ENCODE peak calls at places on chromosomes 11 and 22, in five cellular contexts. Y is HCT116, T is fibroblast of lung, K is GM23248, F is PC-3. U is an unnamed sample.
A peak's percentile ranks its signal among the peaks of the same experiment; 100 is the strongest.

GRCh38 chr11:75508051-75508561 is 17.6 kb downstream of the GDPD5 start:
- DNase-seq in Y (no peak), T (no peak), K (no peak), F (no peak), U (no peak)

GRCh38 chr22:35622132-35622913 is 5.2 kb upstream of the MB start:
- DNase-seq in Y (no peak), T (no peak), K (no peak), F (peak; percentile 92), U (no peak)

GRCh38 chr11:100830295-100830694 is 143.2 kb downstream of the ARHGAP42 start:
- DNase-seq in Y (no peak), T (peak; percentile 57), K (no peak), F (no peak), U (no peak)

GRCh38 chr11:12007769-12008737 is at the start of gene DKK3:
- DNase-seq in Y (no peak), T (peak; percentile 52), K (peak; percentile 47), F (no peak), U (no peak)

GRCh38 chr11:94322501-94322900 is 18.1 kb downstream of the IZUMO1R start:
- DNase-seq in Y (no peak), T (no peak), K (no peak), F (no peak), U (no peak)

GRCh38 chr11:66843776-66844495 is 695 bp downstream of the RCE1 start:
- DNase-seq in Y (no peak), T (no peak), K (peak; percentile 43), F (no peak), U (no peak)

GRCh38 chr11:89420981-89421380 is 70.2 kb downstream of the NOX4 start:
- DNase-seq in Y (no peak), T (no peak), K (no peak), F (no peak), U (no peak)

GRCh38 chr11:132556316-132556715 is 976.0 kb downstream of the OPCML start:
- DNase-seq in Y (no peak), T (no peak), K (no peak), F (no peak), U (no peak)

GRCh38 chr22:23762866-23763578 is at the start of gene C22orf15:
- DNase-seq in Y (no peak), T (peak; percentile 47), K (peak; percentile 49), F (no peak), U (no peak)

GRCh38 chr11:112374486-112375140 is 114.0 kb upstream of the PLET1 start:
- DNase-seq in Y (no peak), T (no peak), K (no peak), F (no peak), U (no peak)

GRCh38 chr11:50102916-50103315 is 70.2 kb downstream of the OR4C45 start:
- DNase-seq in Y (no peak), T (no peak), K (no peak), F (no peak), U (no peak)

GRCh38 chr22:39244496-39245129 is at the start of gene PDGFB:
- DNase-seq in Y (no peak), T (no peak), K (peak; percentile 35), F (peak; percentile 62), U (no peak)

GRCh38 chr11:68664906-68665305 is 19.4 kb upstream of the GAL start:
- DNase-seq in Y (no peak), T (no peak), K (no peak), F (no peak), U (no peak)

GRCh38 chr11:66124564-66124963 is 54.5 kb downstream of the PACS1 start:
- DNase-seq in Y (no peak), T (peak; percentile 70), K (peak; percentile 88), F (peak; percentile 70), U (no peak)

DNA sequence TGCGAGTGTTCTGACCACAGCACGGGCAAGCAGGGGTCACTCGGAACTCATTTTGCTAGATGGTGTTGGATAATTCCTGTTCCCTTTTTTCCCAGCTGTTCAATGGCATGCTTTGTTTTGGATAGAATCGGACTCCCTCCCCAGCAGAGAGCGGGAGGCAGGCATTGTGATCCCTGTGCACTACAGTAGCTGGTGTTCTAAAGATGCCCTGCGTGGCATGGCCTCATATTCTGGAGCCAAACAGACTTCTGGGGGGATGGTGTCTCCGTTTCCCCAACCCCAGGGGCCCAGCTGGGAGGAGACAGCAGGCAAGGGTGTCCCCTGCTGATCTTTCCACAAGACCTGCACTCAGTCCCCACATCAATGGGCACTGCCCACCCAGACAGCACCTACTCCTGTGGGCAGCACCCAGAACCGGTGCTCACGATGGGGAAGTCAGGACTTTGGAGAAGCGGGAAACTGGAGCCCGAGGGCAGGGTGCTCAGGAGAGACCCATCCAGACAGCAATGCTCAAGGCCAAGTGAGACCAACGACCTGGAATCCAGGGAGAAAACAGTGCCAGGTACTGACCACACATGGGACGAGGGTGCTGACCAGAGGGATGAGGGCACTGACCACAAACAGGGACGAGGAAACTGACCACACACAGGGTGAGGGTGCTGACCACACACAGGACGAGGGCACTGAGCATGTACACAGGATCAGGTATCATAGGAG is 934.9 kb downstream of the BRD1 start:
- DNase-seq in Y (no peak), T (no peak), K (no peak), F (no peak), U (no peak)
- H3K9me3 ChIP-seq in Y (no peaks in the 10 kb centered on the region), T (no peaks in the 10 kb centered on the region), K (no peaks in the 10 kb centered on the region), F (no peaks in the 10 kb centered on the region), U (peaks cover 51% of the 10 kb centered on the region)

DNA sequence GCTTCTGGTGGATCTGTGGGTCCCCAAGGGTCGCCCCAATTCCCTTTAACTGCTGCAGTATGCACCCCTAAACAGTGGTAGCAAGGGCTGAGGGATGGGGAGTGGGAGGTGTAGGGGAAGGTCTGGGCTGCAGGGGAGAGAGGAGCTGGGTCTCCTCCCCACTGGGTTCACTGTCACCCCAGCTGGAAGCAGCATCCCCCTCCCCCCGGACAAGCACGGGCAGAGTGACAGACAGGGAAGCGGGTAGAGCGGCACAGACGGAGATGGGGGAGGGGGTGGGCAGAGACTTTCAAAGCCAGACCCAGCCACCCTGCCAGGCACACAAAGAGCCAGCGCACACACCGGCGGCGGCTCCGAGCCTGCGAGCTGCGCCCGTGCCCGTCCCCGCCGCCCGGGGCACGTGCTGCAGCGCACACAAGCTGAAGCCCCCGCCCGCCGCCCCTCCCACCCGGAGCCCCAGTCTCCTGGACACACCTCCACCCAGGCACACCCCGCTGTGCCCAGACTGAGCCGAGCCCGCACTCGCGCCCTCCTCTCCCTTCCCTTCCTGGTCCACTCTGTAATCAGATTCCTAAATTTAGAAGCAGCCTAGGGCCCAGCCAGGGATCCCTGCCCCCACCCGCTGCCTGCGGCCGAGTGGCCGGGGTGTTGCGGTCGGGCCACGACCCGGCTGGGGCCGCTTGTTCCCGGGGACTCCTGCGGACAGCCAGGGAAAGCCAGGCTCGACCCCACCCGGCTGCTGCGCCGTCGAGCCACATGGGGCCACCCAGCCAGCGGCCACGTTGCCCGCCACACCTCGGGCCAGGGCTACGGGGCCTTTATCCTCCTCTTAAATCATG is 940 bp upstream of the RCOR2 start:
- DNase-seq in Y (peak; percentile 68), T (no peak), K (peak; percentile 55), F (peak; percentile 21), U (no peak)
- H3K9me3 ChIP-seq in Y (no peaks in the 10 kb centered on the region), T (no peaks in the 10 kb centered on the region), K (no peaks in the 10 kb centered on the region), F (no peaks in the 10 kb centered on the region), U (no peaks in the 10 kb centered on the region)

DNA sequence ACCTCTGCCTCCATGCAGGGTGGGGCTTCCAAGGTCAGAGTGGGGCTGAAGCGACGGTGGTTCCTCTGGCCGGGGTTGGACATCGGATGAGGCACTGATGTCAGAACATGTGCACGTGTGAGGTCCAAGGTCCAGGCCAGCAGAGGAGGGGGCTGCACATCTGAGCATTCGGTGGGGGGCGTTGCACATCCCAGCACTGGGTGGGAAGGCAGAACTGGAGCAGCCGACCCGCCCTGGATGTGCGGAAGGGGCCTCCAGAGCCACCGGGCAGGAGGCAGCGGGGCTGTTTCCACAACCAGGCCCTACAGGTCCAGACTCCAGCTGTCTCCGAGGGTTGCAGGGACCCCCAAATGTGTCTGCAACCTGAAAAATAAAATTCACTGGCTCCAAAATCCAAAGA is 271.0 kb downstream of the CTTN start:
- DNase-seq in Y (no peak), T (no peak), K (no peak), F (no peak), U (no peak)
- H3K9me3 ChIP-seq in Y (no peaks in the 10 kb centered on the region), T (no peaks in the 10 kb centered on the region), K (no peaks in the 10 kb centered on the region), F (no peaks in the 10 kb centered on the region), U (no peaks in the 10 kb centered on the region)

DNA sequence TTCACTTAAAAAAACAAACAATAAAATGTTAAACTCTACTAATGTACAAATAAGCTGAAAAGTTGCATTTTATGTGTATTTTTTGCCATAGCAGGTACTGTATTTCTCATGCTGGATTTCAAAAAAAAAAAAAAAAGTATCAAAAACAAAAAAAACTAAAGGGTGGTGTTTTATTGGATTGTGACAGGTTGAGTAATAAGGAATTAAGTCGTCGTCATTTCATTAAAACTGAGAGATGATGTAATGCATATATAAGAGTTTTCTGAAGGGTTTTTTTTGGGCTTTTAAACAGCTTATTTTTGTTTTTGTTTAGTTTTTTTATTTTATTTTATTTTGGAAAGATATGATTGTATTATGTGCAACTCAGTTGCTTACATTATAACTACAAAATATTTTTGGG is 10.9 kb upstream of the ADSL start:
- DNase-seq in Y (no peak), T (no peak), K (peak; percentile 12), F (no peak), U (no peak)
- H3K9me3 ChIP-seq in Y (no peaks in the 10 kb centered on the region), T (no peaks in the 10 kb centered on the region), K (no peaks in the 10 kb centered on the region), F (no peaks in the 10 kb centered on the region), U (no peaks in the 10 kb centered on the region)

GRCh38 chr11:70597751-70598377 is 199.5 kb downstream of the CTTN start:
- DNase-seq in Y (no peak), T (no peak), K (no peak), F (no peak), U (no peak)
- H3K9me3 ChIP-seq in Y (no peaks in the 10 kb centered on the region), T (no peaks in the 10 kb centered on the region), K (no peaks in the 10 kb centered on the region), F (no peaks in the 10 kb centered on the region), U (no peaks in the 10 kb centered on the region)